ENCODE peak calls at places on chromosome 7, in nine cellular contexts. One of them, this sample, is unnamed.

GRCh38 chr7:116862234-116863167 is at the start of gene CAPZA2:
- DNase-seq in fibroblast of pulmonary artery: peak; percentile 91
- DNase-seq in germinal center: peak; percentile 100
- DNase-seq in BJ: peak; percentile 40
- DNase-seq in neural progenitor cell: peak; percentile 96
- DNase-seq in GM04503: peak; percentile 37
- DNase-seq in LoVo: peak; percentile 99
- DNase-seq in T1000: peak; percentile 75
- DNase-seq in stimulated activated CD8-positive, alpha-beta memory T cell treated with anti-CD3 and anti-CD28 coated beads, Interleukin-15, amount 100 ng/mL, for 4 hours: peak; percentile 89
- DNase-seq in this sample: peak; percentile 92

GRCh38 chr7:44063547-44063893 is 1.8 kb downstream of the PGAM2 start:
- DNase-seq in BJ: no peak
- DNase-seq in neural progenitor cell: peak; percentile 41
- DNase-seq in LoVo: no peak
- DNase-seq in germinal center: no peak
- DNase-seq in stimulated activated CD8-positive, alpha-beta memory T cell treated with anti-CD3 and anti-CD28 coated beads, Interleukin-15, amount 100 ng/mL, for 4 hours: no peak
- DNase-seq in T1000: no peak
- DNase-seq in GM04503: no peak
- DNase-seq in fibroblast of pulmonary artery: no peak
- DNase-seq in this sample: no peak

GRCh38 chr7:122423591-122423990 is 119.0 kb upstream of the FEZF1 start:
- DNase-seq in neural progenitor cell: no peak
- DNase-seq in stimulated activated CD8-positive, alpha-beta memory T cell treated with anti-CD3 and anti-CD28 coated beads, Interleukin-15, amount 100 ng/mL, for 4 hours: no peak
- DNase-seq in LoVo: no peak
- DNase-seq in germinal center: no peak
- DNase-seq in T1000: no peak
- DNase-seq in fibroblast of pulmonary artery: no peak
- DNase-seq in GM04503: no peak
- DNase-seq in BJ: no peak
- DNase-seq in this sample: no peak

GRCh38 chr7:54904130-54904529 is 114.7 kb upstream of the EGFR start:
- DNase-seq in T1000: peak; percentile 24
- DNase-seq in germinal center: no peak
- DNase-seq in stimulated activated CD8-positive, alpha-beta memory T cell treated with anti-CD3 and anti-CD28 coated beads, Interleukin-15, amount 100 ng/mL, for 4 hours: no peak
- DNase-seq in GM04503: peak; percentile 99
- DNase-seq in neural progenitor cell: no peak
- DNase-seq in BJ: peak; percentile 98
- DNase-seq in fibroblast of pulmonary artery: peak; percentile 55
- DNase-seq in LoVo: no peak
- DNase-seq in this sample: no peak

GRCh38 chr7:40711706-40712105 is 576.9 kb downstream of the SUGCT start:
- DNase-seq in germinal center: no peak
- DNase-seq in GM04503: no peak
- DNase-seq in neural progenitor cell: no peak
- DNase-seq in BJ: no peak
- DNase-seq in T1000: no peak
- DNase-seq in LoVo: no peak
- DNase-seq in stimulated activated CD8-positive, alpha-beta memory T cell treated with anti-CD3 and anti-CD28 coated beads, Interleukin-15, amount 100 ng/mL, for 4 hours: no peak
- DNase-seq in fibroblast of pulmonary artery: no peak
- DNase-seq in this sample: no peak

GRCh38 chr7:23058412-23059096 is 44.6 kb upstream of the HYCC1 start:
- DNase-seq in GM04503: no peak
- DNase-seq in LoVo: no peak
- DNase-seq in stimulated activated CD8-positive, alpha-beta memory T cell treated with anti-CD3 and anti-CD28 coated beads, Interleukin-15, amount 100 ng/mL, for 4 hours: no peak
- DNase-seq in neural progenitor cell: no peak
- DNase-seq in fibroblast of pulmonary artery: no peak
- DNase-seq in BJ: no peak
- DNase-seq in T1000: no peak
- DNase-seq in germinal center: no peak
- DNase-seq in this sample: no peak

GRCh38 chr7:49866076-49866735 is 92.8 kb downstream of the VWC2 start:
- DNase-seq in T1000: no peak
- DNase-seq in GM04503: no peak
- DNase-seq in BJ: no peak
- DNase-seq in stimulated activated CD8-positive, alpha-beta memory T cell treated with anti-CD3 and anti-CD28 coated beads, Interleukin-15, amount 100 ng/mL, for 4 hours: no peak
- DNase-seq in fibroblast of pulmonary artery: no peak
- DNase-seq in LoVo: no peak
- DNase-seq in germinal center: no peak
- DNase-seq in neural progenitor cell: no peak
- DNase-seq in this sample: no peak

GRCh38 chr7:121081327-121081936 is 92.9 kb downstream of the CPED1 start:
- DNase-seq in T1000: no peak
- DNase-seq in fibroblast of pulmonary artery: peak; percentile 87
- DNase-seq in stimulated activated CD8-positive, alpha-beta memory T cell treated with anti-CD3 and anti-CD28 coated beads, Interleukin-15, amount 100 ng/mL, for 4 hours: no peak
- DNase-seq in GM04503: peak; percentile 63
- DNase-seq in LoVo: peak; percentile 74
- DNase-seq in germinal center: peak; percentile 13
- DNase-seq in neural progenitor cell: peak; percentile 43
- DNase-seq in BJ: peak; percentile 28
- DNase-seq in this sample: no peak

GRCh38 chr7:29022291-29022988 is 64.3 kb upstream of the TRIL start:
- DNase-seq in stimulated activated CD8-positive, alpha-beta memory T cell treated with anti-CD3 and anti-CD28 coated beads, Interleukin-15, amount 100 ng/mL, for 4 hours: no peak
- DNase-seq in T1000: no peak
- DNase-seq in fibroblast of pulmonary artery: no peak
- DNase-seq in neural progenitor cell: no peak
- DNase-seq in LoVo: no peak
- DNase-seq in GM04503: no peak
- DNase-seq in BJ: no peak
- DNase-seq in germinal center: no peak
- DNase-seq in this sample: no peak

GRCh38 chr7:149422914-149423285 is 38.0 kb downstream of the ZNF777 start:
- DNase-seq in neural progenitor cell: no peak
- DNase-seq in T1000: no peak
- DNase-seq in fibroblast of pulmonary artery: no peak
- DNase-seq in germinal center: peak; percentile 39
- DNase-seq in GM04503: no peak
- DNase-seq in BJ: no peak
- DNase-seq in LoVo: no peak
- DNase-seq in stimulated activated CD8-positive, alpha-beta memory T cell treated with anti-CD3 and anti-CD28 coated beads, Interleukin-15, amount 100 ng/mL, for 4 hours: peak; percentile 14
- DNase-seq in this sample: peak; percentile 35

GRCh38 chr7:25180592-25180923 is 47.7 kb downstream of the NPVF start:
- DNase-seq in stimulated activated CD8-positive, alpha-beta memory T cell treated with anti-CD3 and anti-CD28 coated beads, Interleukin-15, amount 100 ng/mL, for 4 hours: no peak
- DNase-seq in BJ: no peak
- DNase-seq in germinal center: no peak
- DNase-seq in GM04503: no peak
- DNase-seq in neural progenitor cell: no peak
- DNase-seq in T1000: no peak
- DNase-seq in fibroblast of pulmonary artery: no peak
- DNase-seq in LoVo: no peak
- DNase-seq in this sample: no peak

GRCh38 chr7:137488038-137488437 is 144.5 kb upstream of the PTN start:
- DNase-seq in T1000: no peak
- DNase-seq in BJ: no peak
- DNase-seq in germinal center: no peak
- DNase-seq in neural progenitor cell: no peak
- DNase-seq in stimulated activated CD8-positive, alpha-beta memory T cell treated with anti-CD3 and anti-CD28 coated beads, Interleukin-15, amount 100 ng/mL, for 4 hours: no peak
- DNase-seq in GM04503: no peak
- DNase-seq in fibroblast of pulmonary artery: peak; percentile 29
- DNase-seq in LoVo: no peak
- DNase-seq in this sample: no peak

GRCh38 chr7:33979807-33980355 is 74.5 kb downstream of the BMPER start:
- DNase-seq in BJ: peak; percentile 93
- DNase-seq in LoVo: no peak
- DNase-seq in GM04503: peak; percentile 99
- DNase-seq in stimulated activated CD8-positive, alpha-beta memory T cell treated with anti-CD3 and anti-CD28 coated beads, Interleukin-15, amount 100 ng/mL, for 4 hours: no peak
- DNase-seq in T1000: peak; percentile 47
- DNase-seq in neural progenitor cell: no peak
- DNase-seq in fibroblast of pulmonary artery: peak; percentile 87
- DNase-seq in germinal center: no peak
- DNase-seq in this sample: no peak

GRCh38 chr7:81482600-81483186 is 287.2 kb downstream of the HGF start:
- DNase-seq in stimulated activated CD8-positive, alpha-beta memory T cell treated with anti-CD3 and anti-CD28 coated beads, Interleukin-15, amount 100 ng/mL, for 4 hours: no peak
- DNase-seq in germinal center: peak; percentile 7
- DNase-seq in LoVo: peak; percentile 69
- DNase-seq in neural progenitor cell: peak; percentile 25
- DNase-seq in GM04503: no peak
- DNase-seq in fibroblast of pulmonary artery: peak; percentile 75
- DNase-seq in BJ: no peak
- DNase-seq in T1000: no peak
- DNase-seq in this sample: no peak

GRCh38 chr7:53418834-53419482 is 383.5 kb downstream of the POM121L12 start:
- DNase-seq in fibroblast of pulmonary artery: no peak
- DNase-seq in LoVo: no peak
- DNase-seq in GM04503: no peak
- DNase-seq in stimulated activated CD8-positive, alpha-beta memory T cell treated with anti-CD3 and anti-CD28 coated beads, Interleukin-15, amount 100 ng/mL, for 4 hours: no peak
- DNase-seq in germinal center: no peak
- DNase-seq in T1000: no peak
- DNase-seq in BJ: no peak
- DNase-seq in neural progenitor cell: no peak
- DNase-seq in this sample: no peak

GRCh38 chr7:124633740-124634139 is 131.9 kb downstream of the GPR37 start:
- DNase-seq in germinal center: no peak
- DNase-seq in neural progenitor cell: no peak
- DNase-seq in stimulated activated CD8-positive, alpha-beta memory T cell treated with anti-CD3 and anti-CD28 coated beads, Interleukin-15, amount 100 ng/mL, for 4 hours: no peak
- DNase-seq in fibroblast of pulmonary artery: no peak
- DNase-seq in GM04503: no peak
- DNase-seq in BJ: no peak
- DNase-seq in T1000: no peak
- DNase-seq in LoVo: no peak
- DNase-seq in this sample: no peak

GRCh38 chr7:122738937-122739336 is 36.2 kb upstream of the RNF148 start:
- DNase-seq in BJ: no peak
- DNase-seq in LoVo: no peak
- DNase-seq in stimulated activated CD8-positive, alpha-beta memory T cell treated with anti-CD3 and anti-CD28 coated beads, Interleukin-15, amount 100 ng/mL, for 4 hours: no peak
- DNase-seq in germinal center: no peak
- DNase-seq in GM04503: no peak
- DNase-seq in T1000: no peak
- DNase-seq in fibroblast of pulmonary artery: no peak
- DNase-seq in neural progenitor cell: no peak
- DNase-seq in this sample: no peak

GRCh38 chr7:117993377-117994003 is 120.2 kb upstream of the CTTNBP2 start:
- DNase-seq in stimulated activated CD8-positive, alpha-beta memory T cell treated with anti-CD3 and anti-CD28 coated beads, Interleukin-15, amount 100 ng/mL, for 4 hours: no peak
- DNase-seq in fibroblast of pulmonary artery: peak; percentile 4
- DNase-seq in LoVo: peak; percentile 60
- DNase-seq in T1000: no peak
- DNase-seq in BJ: no peak
- DNase-seq in neural progenitor cell: peak; percentile 75
- DNase-seq in GM04503: no peak
- DNase-seq in germinal center: peak; percentile 44
- DNase-seq in this sample: no peak

GRCh38 chr7:2523941-2524807 is 4.6 kb downstream of the LFNG start:
- DNase-seq in stimulated activated CD8-positive, alpha-beta memory T cell treated with anti-CD3 and anti-CD28 coated beads, Interleukin-15, amount 100 ng/mL, for 4 hours: no peak
- DNase-seq in LoVo: peak; percentile 94
- DNase-seq in T1000: no peak
- DNase-seq in neural progenitor cell: peak; percentile 98
- DNase-seq in BJ: no peak
- DNase-seq in fibroblast of pulmonary artery: peak; percentile 65
- DNase-seq in GM04503: no peak
- DNase-seq in germinal center: no peak
- DNase-seq in this sample: no peak

GRCh38 chr7:22597845-22598244 is 97.9 kb upstream of the STEAP1B start:
- DNase-seq in fibroblast of pulmonary artery: peak; percentile 94
- DNase-seq in LoVo: no peak
- DNase-seq in germinal center: no peak
- DNase-seq in T1000: peak; percentile 33
- DNase-seq in GM04503: no peak
- DNase-seq in stimulated activated CD8-positive, alpha-beta memory T cell treated with anti-CD3 and anti-CD28 coated beads, Interleukin-15, amount 100 ng/mL, for 4 hours: no peak
- DNase-seq in BJ: no peak
- DNase-seq in neural progenitor cell: no peak
- DNase-seq in this sample: no peak

GRCh38 chr7:52917982-52918578 is 117.4 kb upstream of the POM121L12 start:
- DNase-seq in GM04503: no peak
- DNase-seq in LoVo: peak; percentile 9
- DNase-seq in stimulated activated CD8-positive, alpha-beta memory T cell treated with anti-CD3 and anti-CD28 coated beads, Interleukin-15, amount 100 ng/mL, for 4 hours: no peak
- DNase-seq in germinal center: no peak
- DNase-seq in neural progenitor cell: peak; percentile 23
- DNase-seq in fibroblast of pulmonary artery: no peak
- DNase-seq in BJ: no peak
- DNase-seq in T1000: no peak
- DNase-seq in this sample: no peak

GRCh38 chr7:43876266-43876665 is 6.9 kb upstream of the MRPS24 start:
- DNase-seq in fibroblast of pulmonary artery: no peak
- DNase-seq in T1000: no peak
- DNase-seq in BJ: no peak
- DNase-seq in germinal center: peak; percentile 63
- DNase-seq in neural progenitor cell: no peak
- DNase-seq in LoVo: no peak
- DNase-seq in GM04503: no peak
- DNase-seq in stimulated activated CD8-positive, alpha-beta memory T cell treated with anti-CD3 and anti-CD28 coated beads, Interleukin-15, amount 100 ng/mL, for 4 hours: no peak
- DNase-seq in this sample: no peak

GRCh38 chr7:3064077-3064476 is 20.4 kb upstream of the CARD11 start:
- DNase-seq in fibroblast of pulmonary artery: no peak
- DNase-seq in stimulated activated CD8-positive, alpha-beta memory T cell treated with anti-CD3 and anti-CD28 coated beads, Interleukin-15, amount 100 ng/mL, for 4 hours: no peak
- DNase-seq in neural progenitor cell: no peak
- DNase-seq in T1000: no peak
- DNase-seq in BJ: no peak
- DNase-seq in LoVo: no peak
- DNase-seq in germinal center: no peak
- DNase-seq in GM04503: no peak
- DNase-seq in this sample: no peak

GRCh38 chr7:100080895-100081534 is 508 bp downstream of the ZNF3 start:
- DNase-seq in LoVo: no peak
- DNase-seq in fibroblast of pulmonary artery: no peak
- DNase-seq in neural progenitor cell: peak; percentile 56
- DNase-seq in BJ: no peak
- DNase-seq in GM04503: no peak
- DNase-seq in T1000: no peak
- DNase-seq in germinal center: no peak
- DNase-seq in stimulated activated CD8-positive, alpha-beta memory T cell treated with anti-CD3 and anti-CD28 coated beads, Interleukin-15, amount 100 ng/mL, for 4 hours: no peak
- DNase-seq in this sample: no peak

GRCh38 chr7:76108540-76109233 is 60.8 kb downstream of the MDH2 start:
- DNase-seq in BJ: no peak
- DNase-seq in stimulated activated CD8-positive, alpha-beta memory T cell treated with anti-CD3 and anti-CD28 coated beads, Interleukin-15, amount 100 ng/mL, for 4 hours: no peak
- DNase-seq in GM04503: no peak
- DNase-seq in fibroblast of pulmonary artery: peak; percentile 35
- DNase-seq in neural progenitor cell: no peak
- DNase-seq in T1000: no peak
- DNase-seq in LoVo: peak; percentile 87
- DNase-seq in germinal center: no peak
- DNase-seq in this sample: no peak

GRCh38 chr7:55474944-55475911 is 97.1 kb downstream of the VOPP1 start:
- DNase-seq in LoVo: no peak
- DNase-seq in germinal center: no peak
- DNase-seq in GM04503: no peak
- DNase-seq in neural progenitor cell: no peak
- DNase-seq in BJ: no peak
- DNase-seq in T1000: no peak
- DNase-seq in stimulated activated CD8-positive, alpha-beta memory T cell treated with anti-CD3 and anti-CD28 coated beads, Interleukin-15, amount 100 ng/mL, for 4 hours: no peak
- DNase-seq in fibroblast of pulmonary artery: no peak
- DNase-seq in this sample: peak; percentile 49

GRCh38 chr7:19713676-19714075 is 4.8 kb upstream of the POLR1F start:
- DNase-seq in LoVo: peak; percentile 56
- DNase-seq in neural progenitor cell: peak; percentile 37
- DNase-seq in BJ: no peak
- DNase-seq in T1000: peak; percentile 9
- DNase-seq in stimulated activated CD8-positive, alpha-beta memory T cell treated with anti-CD3 and anti-CD28 coated beads, Interleukin-15, amount 100 ng/mL, for 4 hours: no peak
- DNase-seq in fibroblast of pulmonary artery: peak; percentile 69
- DNase-seq in germinal center: peak; percentile 9
- DNase-seq in GM04503: no peak
- DNase-seq in this sample: no peak

GRCh38 chr7:135980665-135981180 is 3.6 kb upstream of the MTPN start:
- DNase-seq in T1000: no peak
- DNase-seq in stimulated activated CD8-positive, alpha-beta memory T cell treated with anti-CD3 and anti-CD28 coated beads, Interleukin-15, amount 100 ng/mL, for 4 hours: peak; percentile 5
- DNase-seq in LoVo: peak; percentile 54
- DNase-seq in germinal center: no peak
- DNase-seq in BJ: no peak
- DNase-seq in fibroblast of pulmonary artery: peak; percentile 55
- DNase-seq in GM04503: no peak
- DNase-seq in neural progenitor cell: no peak
- DNase-seq in this sample: peak; percentile 32

This sample was measured in activated effector memory CD4-positive, alpha-beta T cell treated with Interleukin-2 at 50 U/mL for 16 hours.